ENCODE peak calls at places on chromosomes 12 and 14, in eight cellular contexts. One of them, this sample, is unnamed. For H3K4me1, the result is how much of the 10 kb centered on the place peaks cover.

GRCh38 chr14:74417611-74418010 is 8.4 kb downstream of the SYNDIG1L start:
- DNase-seq in right lobe of liver: no peak
- DNase-seq in IMR-90: no peak
- DNase-seq in spleen: no peak
- DNase-seq in prostate gland: no peak
- DNase-seq in endothelial cell of umbilical vein: no peak
- DNase-seq in ovary: no peak
- DNase-seq in sigmoid colon: no peak
- DNase-seq in this sample: no peak

GRCh38 chr12:50979369-50980052 is 27.2 kb downstream of the HIGD1C start:
- DNase-seq in sigmoid colon: no peak
- DNase-seq in IMR-90: no peak
- DNase-seq in right lobe of liver: no peak
- DNase-seq in spleen: no peak
- DNase-seq in prostate gland: no peak
- DNase-seq in endothelial cell of umbilical vein: no peak
- DNase-seq in ovary: no peak
- DNase-seq in this sample: no peak

GRCh38 chr14:53152627-53152908 is 555 bp downstream of the DDHD1 start:
- DNase-seq in sigmoid colon: no peak
- DNase-seq in spleen: no peak
- DNase-seq in prostate gland: no peak
- DNase-seq in right lobe of liver: no peak
- DNase-seq in endothelial cell of umbilical vein: peak
- DNase-seq in IMR-90: no peak
- DNase-seq in ovary: no peak
- DNase-seq in this sample: no peak

GRCh38 chr12:130031571-130032189 is 127.9 kb upstream of the TMEM132D start:
- DNase-seq in endothelial cell of umbilical vein: peak
- DNase-seq in ovary: peak
- DNase-seq in IMR-90: no peak
- DNase-seq in prostate gland: no peak
- DNase-seq in spleen: peak
- DNase-seq in right lobe of liver: peak
- DNase-seq in sigmoid colon: no peak
- DNase-seq in this sample: no peak

GRCh38 chr12:21476949-21477348 is 24.5 kb downstream of the RECQL start:
- DNase-seq in spleen: no peak
- DNase-seq in IMR-90: peak
- DNase-seq in prostate gland: no peak
- DNase-seq in endothelial cell of umbilical vein: peak
- DNase-seq in sigmoid colon: no peak
- DNase-seq in right lobe of liver: no peak
- DNase-seq in ovary: no peak
- DNase-seq in this sample: no peak

GRCh38 chr12:75714462-75715322 is 203.3 kb upstream of the KRR1 start:
- DNase-seq in right lobe of liver: no peak
- DNase-seq in prostate gland: no peak
- DNase-seq in endothelial cell of umbilical vein: peak
- DNase-seq in spleen: no peak
- DNase-seq in sigmoid colon: no peak
- DNase-seq in IMR-90: peak
- DNase-seq in ovary: no peak
- DNase-seq in this sample: no peak

GRCh38 chr12:124630791-124631313 is 63.4 kb upstream of the NCOR2 start:
- DNase-seq in sigmoid colon: no peak
- DNase-seq in spleen: no peak
- DNase-seq in prostate gland: no peak
- DNase-seq in endothelial cell of umbilical vein: no peak
- DNase-seq in right lobe of liver: no peak
- DNase-seq in IMR-90: no peak
- DNase-seq in ovary: no peak
- DNase-seq in this sample: no peak

GRCh38 chr12:68559984-68560822 is 50.5 kb upstream of the RAP1B start:
- DNase-seq in endothelial cell of umbilical vein: peak
- DNase-seq in spleen: no peak
- DNase-seq in sigmoid colon: peak
- DNase-seq in prostate gland: no peak
- DNase-seq in ovary: no peak
- DNase-seq in IMR-90: peak
- DNase-seq in right lobe of liver: no peak
- DNase-seq in this sample: peak

GRCh38 chr12:95699579-95699978 is 91.0 kb downstream of the NTN4 start:
- DNase-seq in prostate gland: no peak
- DNase-seq in IMR-90: no peak
- DNase-seq in sigmoid colon: no peak
- DNase-seq in right lobe of liver: no peak
- DNase-seq in ovary: no peak
- DNase-seq in spleen: no peak
- DNase-seq in endothelial cell of umbilical vein: no peak
- DNase-seq in this sample: no peak

GRCh38 chr12:93766802-93767523 is 89.8 kb downstream of the CRADD start:
- DNase-seq in IMR-90: peak
- DNase-seq in spleen: no peak
- DNase-seq in ovary: no peak
- DNase-seq in prostate gland: peak
- DNase-seq in right lobe of liver: no peak
- DNase-seq in sigmoid colon: peak
- DNase-seq in endothelial cell of umbilical vein: peak
- DNase-seq in this sample: peak

GRCh38 chr12:32558941-32559340 is 120.2 kb upstream of the DNM1L start:
- DNase-seq in endothelial cell of umbilical vein: no peak
- DNase-seq in sigmoid colon: no peak
- DNase-seq in ovary: no peak
- DNase-seq in right lobe of liver: no peak
- DNase-seq in prostate gland: no peak
- DNase-seq in spleen: no peak
- DNase-seq in IMR-90: peak
- DNase-seq in this sample: no peak

GRCh38 chr12:2411586-2412304 is 359.0 kb downstream of the CACNA1C start:
- DNase-seq in right lobe of liver: no peak
- DNase-seq in spleen: no peak
- DNase-seq in endothelial cell of umbilical vein: no peak
- DNase-seq in IMR-90: no peak
- DNase-seq in prostate gland: no peak
- DNase-seq in ovary: no peak
- DNase-seq in sigmoid colon: peak
- DNase-seq in this sample: no peak

GRCh38 chr12:114166360-114166759 is 200.2 kb upstream of the RBM19 start:
- DNase-seq in spleen: no peak
- DNase-seq in endothelial cell of umbilical vein: no peak
- DNase-seq in prostate gland: no peak
- DNase-seq in sigmoid colon: no peak
- DNase-seq in right lobe of liver: no peak
- DNase-seq in IMR-90: peak
- DNase-seq in ovary: no peak
- DNase-seq in this sample: no peak

GRCh38 chr12:79514730-79515525 is 175.8 kb downstream of the PAWR start:
- DNase-seq in IMR-90: peak
- DNase-seq in spleen: no peak
- DNase-seq in right lobe of liver: no peak
- DNase-seq in sigmoid colon: no peak
- DNase-seq in prostate gland: no peak
- DNase-seq in endothelial cell of umbilical vein: peak
- DNase-seq in ovary: no peak
- DNase-seq in this sample: no peak
- TF ChIP-seq POLR2A in IMR-90: no peak
- TF ChIP-seq POLR2A in spleen: no peak
- TF ChIP-seq POLR2A in right lobe of liver: no peak
- TF ChIP-seq POLR2A in sigmoid colon: no peak
- TF ChIP-seq POLR2A in prostate gland: no peak
- TF ChIP-seq POLR2A in endothelial cell of umbilical vein: peak
- TF ChIP-seq POLR2A in ovary: no peak
- TF ChIP-seq POLR2A in this sample: no peak

GRCh38 chr12:119686355-119686754 is 18.4 kb downstream of the PRKAB1 start:
- DNase-seq in ovary: no peak
- DNase-seq in right lobe of liver: peak
- DNase-seq in endothelial cell of umbilical vein: no peak
- DNase-seq in spleen: no peak
- DNase-seq in prostate gland: no peak
- DNase-seq in sigmoid colon: no peak
- DNase-seq in IMR-90: no peak
- DNase-seq in this sample: no peak

GRCh38 chr12:119685375-119685774 is 17.4 kb downstream of the PRKAB1 start:
- DNase-seq in IMR-90: no peak
- DNase-seq in ovary: no peak
- DNase-seq in spleen: no peak
- DNase-seq in sigmoid colon: no peak
- DNase-seq in prostate gland: no peak
- DNase-seq in right lobe of liver: peak
- DNase-seq in endothelial cell of umbilical vein: no peak
- DNase-seq in this sample: no peak

GRCh38 chr12:119686776-119687175 is 18.8 kb downstream of the PRKAB1 start:
- DNase-seq in IMR-90: no peak
- DNase-seq in ovary: no peak
- DNase-seq in endothelial cell of umbilical vein: no peak
- DNase-seq in sigmoid colon: no peak
- DNase-seq in prostate gland: no peak
- DNase-seq in right lobe of liver: no peak
- DNase-seq in spleen: no peak
- DNase-seq in this sample: no peak

GRCh38 chr12:119687879-119688278 is 19.9 kb downstream of the PRKAB1 start:
- DNase-seq in endothelial cell of umbilical vein: no peak
- DNase-seq in right lobe of liver: no peak
- DNase-seq in sigmoid colon: no peak
- DNase-seq in IMR-90: no peak
- DNase-seq in ovary: no peak
- DNase-seq in prostate gland: no peak
- DNase-seq in spleen: no peak
- DNase-seq in this sample: no peak

GRCh38 chr12:119687344-119687865 is 19.5 kb downstream of the PRKAB1 start:
- DNase-seq in IMR-90: no peak
- DNase-seq in prostate gland: no peak
- DNase-seq in right lobe of liver: no peak
- DNase-seq in spleen: no peak
- DNase-seq in sigmoid colon: no peak
- DNase-seq in endothelial cell of umbilical vein: no peak
- DNase-seq in ovary: no peak
- DNase-seq in this sample: no peak
- H3K4me1 ChIP-seq in IMR-90: under half
- H3K4me1 ChIP-seq in prostate gland: under half
- H3K4me1 ChIP-seq in right lobe of liver: under half
- H3K4me1 ChIP-seq in spleen: under half
- H3K4me1 ChIP-seq in sigmoid colon: under half
- H3K4me1 ChIP-seq in endothelial cell of umbilical vein: under half
- H3K4me1 ChIP-seq in ovary: under half
- H3K4me1 ChIP-seq in this sample: under half

GRCh38 chr12:79414252-79414651 is 276.5 kb downstream of the PAWR start:
- DNase-seq in ovary: no peak
- DNase-seq in spleen: no peak
- DNase-seq in sigmoid colon: no peak
- DNase-seq in right lobe of liver: no peak
- DNase-seq in endothelial cell of umbilical vein: no peak
- DNase-seq in IMR-90: no peak
- DNase-seq in prostate gland: no peak
- DNase-seq in this sample: no peak

GRCh38 chr12:79415754-79416435 is 274.9 kb downstream of the PAWR start:
- DNase-seq in endothelial cell of umbilical vein: no peak
- DNase-seq in right lobe of liver: no peak
- DNase-seq in prostate gland: peak
- DNase-seq in spleen: no peak
- DNase-seq in ovary: no peak
- DNase-seq in IMR-90: peak
- DNase-seq in sigmoid colon: no peak
- DNase-seq in this sample: no peak

GRCh38 chr12:79411791-79412190 is 279.0 kb downstream of the PAWR start:
- DNase-seq in endothelial cell of umbilical vein: no peak
- DNase-seq in ovary: no peak
- DNase-seq in IMR-90: no peak
- DNase-seq in prostate gland: no peak
- DNase-seq in right lobe of liver: no peak
- DNase-seq in spleen: no peak
- DNase-seq in sigmoid colon: no peak
- DNase-seq in this sample: no peak

GRCh38 chr12:79413796-79414195 is 277.0 kb downstream of the PAWR start:
- DNase-seq in spleen: no peak
- DNase-seq in IMR-90: no peak
- DNase-seq in right lobe of liver: no peak
- DNase-seq in endothelial cell of umbilical vein: no peak
- DNase-seq in ovary: no peak
- DNase-seq in sigmoid colon: no peak
- DNase-seq in prostate gland: no peak
- DNase-seq in this sample: no peak

DNA sequence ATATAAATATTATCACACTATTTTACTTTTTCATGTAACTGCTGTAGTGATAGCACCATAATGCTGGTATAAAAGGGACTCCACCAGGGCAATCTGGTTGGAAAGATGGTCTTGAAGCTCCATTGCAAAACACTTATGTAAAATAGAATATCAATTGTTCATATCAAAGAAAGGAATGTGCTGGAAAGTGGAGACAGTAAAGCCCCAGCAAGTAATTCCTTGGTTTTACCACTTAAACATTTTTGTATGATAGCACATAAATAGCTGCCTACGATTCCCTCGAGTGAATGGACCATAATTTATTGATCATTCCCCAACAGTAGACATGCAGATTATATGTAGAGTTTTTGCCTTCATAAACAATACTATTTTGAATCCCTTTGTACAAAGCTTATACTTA is 275.5 kb downstream of the PAWR start:
- DNase-seq in endothelial cell of umbilical vein: no peak
- DNase-seq in ovary: no peak
- DNase-seq in IMR-90: no peak
- DNase-seq in sigmoid colon: no peak
- DNase-seq in spleen: no peak
- DNase-seq in right lobe of liver: no peak
- DNase-seq in prostate gland: no peak
- DNase-seq in this sample: no peak
- TF ChIP-seq POLR2A in endothelial cell of umbilical vein: no peak
- TF ChIP-seq POLR2A in ovary: no peak
- TF ChIP-seq POLR2A in IMR-90: no peak
- TF ChIP-seq POLR2A in sigmoid colon: no peak
- TF ChIP-seq POLR2A in spleen: no peak
- TF ChIP-seq POLR2A in right lobe of liver: no peak
- TF ChIP-seq POLR2A in prostate gland: no peak
- TF ChIP-seq POLR2A in this sample: no peak

GRCh38 chr12:110251381-110251780 is 29.7 kb upstream of the ATP2A2 start:
- DNase-seq in endothelial cell of umbilical vein: no peak
- DNase-seq in spleen: no peak
- DNase-seq in prostate gland: no peak
- DNase-seq in IMR-90: no peak
- DNase-seq in right lobe of liver: no peak
- DNase-seq in ovary: no peak
- DNase-seq in sigmoid colon: no peak
- DNase-seq in this sample: no peak

GRCh38 chr12:110249105-110249504 is 31.9 kb upstream of the ATP2A2 start:
- DNase-seq in IMR-90: peak
- DNase-seq in spleen: no peak
- DNase-seq in right lobe of liver: no peak
- DNase-seq in endothelial cell of umbilical vein: peak
- DNase-seq in prostate gland: no peak
- DNase-seq in sigmoid colon: no peak
- DNase-seq in ovary: no peak
- DNase-seq in this sample: peak

GRCh38 chr12:110248096-110248447 is 33.0 kb upstream of the ATP2A2 start:
- DNase-seq in endothelial cell of umbilical vein: no peak
- DNase-seq in prostate gland: no peak
- DNase-seq in spleen: no peak
- DNase-seq in sigmoid colon: no peak
- DNase-seq in IMR-90: no peak
- DNase-seq in ovary: no peak
- DNase-seq in right lobe of liver: peak
- DNase-seq in this sample: no peak

GRCh38 chr12:110247340-110248095 is 33.5 kb upstream of the ATP2A2 start:
- DNase-seq in endothelial cell of umbilical vein: no peak
- DNase-seq in spleen: no peak
- DNase-seq in ovary: no peak
- DNase-seq in right lobe of liver: peak
- DNase-seq in sigmoid colon: no peak
- DNase-seq in IMR-90: no peak
- DNase-seq in prostate gland: peak
- DNase-seq in this sample: peak

GRCh38 chr12:110249716-110250225 is 31.3 kb upstream of the ATP2A2 start:
- DNase-seq in prostate gland: peak
- DNase-seq in ovary: no peak
- DNase-seq in sigmoid colon: no peak
- DNase-seq in spleen: no peak
- DNase-seq in right lobe of liver: peak
- DNase-seq in IMR-90: no peak
- DNase-seq in endothelial cell of umbilical vein: no peak
- DNase-seq in this sample: peak
- H3K4me1 ChIP-seq in prostate gland: under half
- H3K4me1 ChIP-seq in ovary: under half
- H3K4me1 ChIP-seq in sigmoid colon: under half
- H3K4me1 ChIP-seq in spleen: under half
- H3K4me1 ChIP-seq in right lobe of liver: under half
- H3K4me1 ChIP-seq in IMR-90: under half
- H3K4me1 ChIP-seq in endothelial cell of umbilical vein: under half
- H3K4me1 ChIP-seq in this sample: half or more